ENCODE peak calls at places on chromosomes 13 and 19, in ten cellular contexts. K is psoas muscle; A is A549; D is CD8-positive, alpha-beta T cell; T is endothelial cell of umbilical vein; V is pancreas; P is PC-3; S is bronchial epithelial cell; J is cardiac muscle cell; X is DND-41. E is an unnamed sample.

GRCh38 chr19:4052114-4052992 is 14.3 kb downstream of the ZBTB7A start:
- DNase-seq in X (no peak), T (no peak), D (no peak), J (peak; percentile 48), K (peak; percentile 66), A (no peak), P (peak; percentile 64), S (peak; percentile 57), V (peak; percentile 85), E (peak; percentile 47)

GRCh38 chr13:102021777-102022176 is 380.1 kb downstream of the FGF14 start:
- DNase-seq in A (no peak), J (no peak), T (no peak), X (no peak), D (no peak), P (no peak), K (no peak), S (no peak), V (no peak), E (no peak)

GRCh38 chr13:107730835-107731234 is 484.5 kb downstream of the LIG4 start:
- DNase-seq in P (no peak), A (no peak), T (no peak), K (no peak), S (no peak), V (no peak), D (no peak), J (peak; percentile 25), X (no peak), E (no peak)

GRCh38 chr19:17327654-17328516 is 6.8 kb downstream of the ANO8 start:
- DNase-seq in P (no peak), D (peak; percentile 73), X (no peak), S (peak; percentile 80), V (no peak), T (peak; percentile 52), J (peak; percentile 83), A (no peak), K (no peak), E (no peak)

GRCh38 chr13:112658807-112659206 is 31.0 kb upstream of the ATP11A start:
- DNase-seq in J (no peak), A (no peak), T (no peak), S (peak; percentile 8), X (no peak), P (no peak), D (no peak), V (no peak), K (no peak), E (no peak)

GRCh38 chr19:48925240-48925843 is 8.2 kb upstream of the DHDH start:
- DNase-seq in V (no peak), X (no peak), D (no peak), P (peak; percentile 67), K (no peak), A (no peak), S (peak; percentile 92), T (no peak), J (peak; percentile 33), E (peak; percentile 68)

GRCh38 chr13:19072543-19072942 is 109.1 kb downstream of the TUBA3C start:
- DNase-seq in V (no peak), T (no peak), J (no peak), K (no peak), A (no peak), S (no peak), D (no peak), X (no peak), P (no peak), E (no peak)

GRCh38 chr13:47256618-47257017 is 359.8 kb upstream of the HTR2A start:
- DNase-seq in J (peak; percentile 74), X (no peak), S (peak; percentile 90), K (no peak), V (no peak), P (peak; percentile 89), A (no peak), T (no peak), D (no peak), E (peak; percentile 90)

GRCh38 chr13:76286178-76286577 is 600.0 kb downstream of the KCTD12 start:
- DNase-seq in V (no peak), T (no peak), X (no peak), K (no peak), P (peak; percentile 28), D (no peak), S (peak; percentile 39), A (no peak), J (peak; percentile 77), E (peak; percentile 90)

GRCh38 chr13:61880576-61881283 is 465.1 kb upstream of the PCDH20 start:
- DNase-seq in K (no peak), V (no peak), A (no peak), X (peak; percentile 8), S (peak; percentile 52), T (peak; percentile 58), D (no peak), P (peak; percentile 33), J (peak; percentile 25), E (no peak)

GRCh38 chr13:23572836-23573235 is 2.6 kb downstream of the TNFRSF19 start:
- DNase-seq in D (no peak), A (no peak), J (no peak), S (no peak), K (no peak), V (no peak), T (no peak), P (no peak), X (no peak), E (no peak)
- H3K4me3 ChIP-seq in D (no peak overlapping the region), A (no peak overlapping the region), J (peak overlapping the region; percentile 82), S (no peak overlapping the region), K (no peak overlapping the region), V (no peak overlapping the region), T (no peak overlapping the region), P (no peak overlapping the region), X (no peak overlapping the region), E (no peak overlapping the region)

DNA sequence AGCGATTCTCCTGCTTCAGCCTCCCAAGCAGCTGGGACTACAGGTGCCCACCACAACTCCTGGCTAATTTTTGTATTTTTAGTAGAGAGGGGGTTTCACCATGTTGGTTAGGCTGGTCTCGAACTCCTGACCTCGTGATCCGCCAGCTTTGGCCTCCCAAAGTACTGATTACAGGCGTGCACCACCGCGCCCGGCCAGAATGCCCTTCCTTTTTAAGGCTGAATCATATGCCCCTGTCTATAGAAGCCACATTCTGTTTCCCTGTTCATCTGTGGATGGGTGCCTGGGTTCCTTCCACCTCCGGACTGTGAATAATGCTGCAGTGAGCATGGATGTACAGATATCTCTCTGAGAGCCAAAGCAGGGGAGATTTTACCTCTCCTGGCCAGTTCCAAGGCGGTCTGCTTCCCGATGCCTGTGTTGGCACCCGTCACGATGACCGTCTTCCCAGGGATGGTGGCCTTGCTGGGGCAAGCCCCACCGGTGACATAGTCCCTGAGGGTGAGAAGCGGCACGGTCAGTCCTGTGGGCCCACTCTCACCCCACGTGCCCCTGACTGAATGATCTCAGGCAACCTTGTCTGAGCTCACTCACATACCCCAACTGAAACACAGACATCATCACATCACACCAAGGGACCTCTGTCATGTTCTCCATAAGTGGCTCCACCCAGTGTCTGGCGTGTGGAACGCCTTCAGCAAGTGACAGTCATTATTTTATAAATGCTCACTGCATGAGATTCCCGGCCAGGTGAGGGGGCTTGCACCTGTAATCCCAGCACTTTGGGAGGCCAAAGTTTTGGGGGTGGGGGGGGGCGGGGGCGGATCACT is 4.0 kb downstream of the RDH13 start:
- DNase-seq in A (no peak), S (no peak), J (no peak), D (no peak), X (no peak), V (no peak), P (no peak), K (no peak), T (no peak), E (no peak)
- TF ChIP-seq CTCF in A (no peak), S (no peak), J (no peak), D (no peak), X (peak; percentile 43), V (no peak), P (peak; percentile 28), K (no peak), T (no peak), E (no peak)

DNA sequence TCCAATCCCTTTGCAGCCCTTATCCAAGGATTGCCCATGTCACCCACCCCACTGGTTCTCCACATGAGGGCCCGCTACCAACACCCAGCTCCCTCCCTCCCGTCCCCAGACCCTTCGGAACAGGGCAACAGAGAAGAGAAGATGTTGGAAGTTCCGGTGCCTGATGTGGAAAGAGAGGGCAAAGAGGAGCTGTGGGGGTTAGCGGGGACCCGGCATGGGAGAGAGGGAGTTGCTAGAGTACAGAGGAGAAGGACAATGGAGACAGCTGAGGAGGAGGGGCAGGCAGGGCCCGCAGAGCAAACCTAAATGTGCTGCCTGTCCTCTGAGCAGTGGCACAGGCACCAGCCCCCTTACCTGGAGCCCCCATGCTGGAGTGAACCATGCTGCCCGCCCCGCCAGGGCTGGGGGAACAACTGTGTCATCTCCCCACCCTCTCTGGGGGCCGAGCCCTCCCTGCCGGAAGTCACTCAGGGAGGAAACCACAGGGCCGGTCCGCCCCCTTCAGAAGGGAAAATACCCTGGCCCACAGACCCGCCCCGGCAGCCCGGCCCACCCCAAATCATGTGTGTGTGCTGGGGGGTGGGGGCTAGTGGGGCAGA is at the start of gene POU2F2:
- DNase-seq in A (no peak), J (no peak), S (no peak), K (peak; percentile 31), X (peak; percentile 91), D (peak; percentile 92), P (no peak), T (no peak), V (peak; percentile 76), E (no peak)
- H3K4me3 ChIP-seq in A (peak within 1 kb of the TSS; percentile 35), J (no peak within 1 kb of the TSS), S (peak within 1 kb of the TSS; percentile 32), K (peak within 1 kb of the TSS; percentile 49), X (no peak within 1 kb of the TSS), D (peak within 1 kb of the TSS; percentile 96), P (peak within 1 kb of the TSS; percentile 66), T (peak within 1 kb of the TSS; percentile 23), V (no peak within 1 kb of the TSS), E (peak within 1 kb of the TSS; percentile 48)

GRCh38 chr13:65638572-65639168 is 1591.5 kb downstream of the PCDH9 start:
- DNase-seq in K (no peak), V (no peak), J (peak; percentile 79), S (peak; percentile 31), T (peak; percentile 51), D (no peak), X (no peak), A (peak; percentile 0), P (peak; percentile 56), E (peak; percentile 78)
- TF ChIP-seq CTCF in K (peak; percentile 13), V (peak; percentile 44), J (peak; percentile 83), S (peak; percentile 59), T (peak; percentile 54), D (no peak), X (peak; percentile 64), A (peak; percentile 47), P (peak; percentile 75), E (peak; percentile 81)

GRCh38 chr19:12155324-12155723 is 1.2 kb downstream of the ZNF625 start:
- DNase-seq in S (no peak), A (no peak), V (no peak), D (no peak), T (peak; percentile 9), P (peak; percentile 4), K (no peak), X (no peak), J (peak; percentile 8), E (peak; percentile 14)
- H3K4me3 ChIP-seq in S (peak overlapping the region; percentile 87), A (no peak overlapping the region), V (peak overlapping the region; percentile 62), D (peak overlapping the region; percentile 84), T (peak overlapping the region; percentile 80), P (peak overlapping the region; percentile 94), K (peak overlapping the region; percentile 78), X (no peak overlapping the region), J (peak overlapping the region; percentile 72), E (peak overlapping the region; percentile 86)

DNA sequence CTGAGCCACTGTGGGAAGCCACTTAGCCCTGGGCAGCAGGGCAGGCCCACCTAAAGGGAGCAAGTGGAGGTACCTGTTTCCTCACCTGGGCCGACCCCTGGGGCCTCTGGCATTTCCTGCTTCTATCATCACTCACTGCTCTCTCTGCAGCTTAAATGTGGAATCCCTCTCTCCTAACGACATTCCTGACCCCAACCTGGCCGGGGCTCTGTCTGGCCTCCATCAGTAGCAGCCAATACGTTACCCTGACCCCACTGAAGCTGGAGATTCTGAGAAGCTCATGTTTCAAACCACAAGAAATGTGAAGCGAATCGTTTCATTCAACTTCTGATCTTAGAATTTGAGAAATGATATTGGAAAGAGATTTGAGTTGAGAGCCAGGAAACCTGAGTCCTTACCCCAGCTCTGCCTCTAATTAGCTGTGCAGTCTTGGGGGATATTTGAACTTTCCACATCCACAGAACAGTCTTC is 39.9 kb downstream of the DOCK9 start:
- DNase-seq in V (no peak), T (no peak), S (no peak), K (no peak), D (no peak), J (no peak), P (no peak), A (no peak), X (no peak), E (peak; percentile 16)
- TF ChIP-seq CTCF in V (no peak), T (no peak), S (no peak), K (no peak), D (no peak), J (no peak), P (no peak), A (no peak), X (no peak), E (no peak)

E was measured in fibroblast of the aortic adventitia.